ENCODE peak calls at places on chromosomes 16 and 17, in six cellular contexts. P is pancreas, G is IMR-90, B is suprapubic skin, Y is GM23338, H is foreskin fibroblast. A is an unnamed sample.

GRCh38 chr17:58338907-58339774 is 10.5 kb upstream of the TSPOAP1 start:
- DNase-seq in Y (peak), H (peak), P (no peak), B (no peak), G (peak), A (peak)

GRCh38 chr16:67364610-67365256 is 28.6 kb downstream of the TPPP3 start:
- DNase-seq in B (no peak), P (no peak), H (no peak), Y (no peak), G (no peak), A (no peak)

GRCh38 chr17:50686494-50687199 is 21.1 kb downstream of the ANKRD40 start:
- DNase-seq in Y (no peak), B (no peak), P (peak), G (peak), H (peak), A (peak)

GRCh38 chr16:68825427-68825826 is 17.9 kb upstream of the TANGO6 start:
- DNase-seq in P (no peak), H (no peak), B (no peak), Y (no peak), G (no peak), A (no peak)

GRCh38 chr17:82528484-82529265 is 9.1 kb downstream of the FOXK2 start:
- DNase-seq in G (peak), P (peak), Y (no peak), B (no peak), H (peak), A (peak)

GRCh38 chr17:67489273-67489672 is 112.2 kb downstream of the PITPNC1 start:
- DNase-seq in B (no peak), P (no peak), G (no peak), H (no peak), Y (no peak), A (no peak)

GRCh38 chr17:73199751-73200317 is 7.0 kb downstream of the COG1 start:
- DNase-seq in H (no peak), G (no peak), B (no peak), Y (no peak), P (no peak), A (no peak)

GRCh38 chr17:62188713-62189112 is 123.6 kb upstream of the MED13 start:
- DNase-seq in Y (no peak), B (no peak), G (peak), H (no peak), P (no peak), A (no peak)

GRCh38 chr16:70470927-70471341 is 16.5 kb downstream of the FCSK start:
- DNase-seq in H (peak), P (peak), Y (peak), G (peak), B (no peak), A (no peak)

GRCh38 chr17:54172654-54173316 is 350.1 kb downstream of the KIF2B start:
- DNase-seq in Y (peak), G (no peak), H (peak), P (peak), B (no peak), A (peak)

GRCh38 chr17:39632153-39632941 is 4.6 kb upstream of the STARD3 start:
- DNase-seq in B (no peak), H (no peak), P (peak), Y (no peak), G (no peak), A (no peak)

GRCh38 chr17:1562178-1562643 is 381 bp downstream of the PITPNA start:
- DNase-seq in G (no peak), H (no peak), P (peak), Y (peak), B (no peak), A (no peak)

GRCh38 chr16:55815320-55815719 is 17.6 kb downstream of the CES1 start:
- DNase-seq in Y (no peak), B (peak), H (no peak), G (no peak), P (no peak), A (no peak)

GRCh38 chr16:49856741-49857330 is 924 bp upstream of the ZNF423 start:
- DNase-seq in P (peak), Y (peak), B (peak), G (peak), H (peak), A (peak)

GRCh38 chr17:9768381-9768934 is 22.9 kb downstream of the DHRS7C start:
- DNase-seq in B (peak), P (no peak), Y (peak), G (peak), H (peak), A (no peak)

GRCh38 chr17:64174686-64175456 is 44.9 kb upstream of the ERN1 start:
- DNase-seq in G (peak), Y (no peak), B (no peak), P (peak), H (peak), A (peak)

GRCh38 chr17:9472094-9472493 is 103.5 kb downstream of the STX8 start:
- DNase-seq in H (no peak), B (no peak), G (peak), Y (no peak), P (no peak), A (no peak)

GRCh38 chr16:1093284-1094123 is 2.5 kb downstream of the C1QTNF8 start:
- DNase-seq in H (peak), B (no peak), P (no peak), G (no peak), Y (peak), A (no peak)

GRCh38 chr17:64784353-64784798 is 122.3 kb upstream of the SMURF2 start:
- DNase-seq in Y (no peak), G (no peak), B (peak), H (no peak), P (no peak), A (no peak)

GRCh38 chr17:68296217-68297140 is 5.2 kb downstream of the ARSG start:
- DNase-seq in P (no peak), H (no peak), Y (peak), G (no peak), B (no peak), A (no peak)

GRCh38 chr17:18261146-18261515 is 669 bp downstream of the MIEF2 start:
- DNase-seq in G (peak), P (peak), H (peak), B (no peak), Y (peak), A (no peak)

GRCh38 chr17:36972186-36972686 is 23.5 kb downstream of the AATF start:
- DNase-seq in B (no peak), G (no peak), H (no peak), P (no peak), Y (no peak), A (no peak)

GRCh38 chr16:76389126-76389525 is 111.9 kb downstream of the CNTNAP4 start:
- DNase-seq in P (no peak), H (peak), G (no peak), B (no peak), Y (no peak), A (no peak)

GRCh38 chr17:17824780-17825614 is 11.8 kb downstream of the SREBF1 start:
- DNase-seq in Y (peak), H (peak), P (peak), G (no peak), B (no peak), A (no peak)

GRCh38 chr16:26453215-26453614 is 613.5 kb upstream of the C16orf82 start:
- DNase-seq in Y (peak), B (no peak), P (no peak), H (no peak), G (no peak), A (no peak)
- TF ChIP-seq CTCF in Y (peak), B (no peak), P (no peak), H (no peak), G (no peak), A (no peak)

DNA sequence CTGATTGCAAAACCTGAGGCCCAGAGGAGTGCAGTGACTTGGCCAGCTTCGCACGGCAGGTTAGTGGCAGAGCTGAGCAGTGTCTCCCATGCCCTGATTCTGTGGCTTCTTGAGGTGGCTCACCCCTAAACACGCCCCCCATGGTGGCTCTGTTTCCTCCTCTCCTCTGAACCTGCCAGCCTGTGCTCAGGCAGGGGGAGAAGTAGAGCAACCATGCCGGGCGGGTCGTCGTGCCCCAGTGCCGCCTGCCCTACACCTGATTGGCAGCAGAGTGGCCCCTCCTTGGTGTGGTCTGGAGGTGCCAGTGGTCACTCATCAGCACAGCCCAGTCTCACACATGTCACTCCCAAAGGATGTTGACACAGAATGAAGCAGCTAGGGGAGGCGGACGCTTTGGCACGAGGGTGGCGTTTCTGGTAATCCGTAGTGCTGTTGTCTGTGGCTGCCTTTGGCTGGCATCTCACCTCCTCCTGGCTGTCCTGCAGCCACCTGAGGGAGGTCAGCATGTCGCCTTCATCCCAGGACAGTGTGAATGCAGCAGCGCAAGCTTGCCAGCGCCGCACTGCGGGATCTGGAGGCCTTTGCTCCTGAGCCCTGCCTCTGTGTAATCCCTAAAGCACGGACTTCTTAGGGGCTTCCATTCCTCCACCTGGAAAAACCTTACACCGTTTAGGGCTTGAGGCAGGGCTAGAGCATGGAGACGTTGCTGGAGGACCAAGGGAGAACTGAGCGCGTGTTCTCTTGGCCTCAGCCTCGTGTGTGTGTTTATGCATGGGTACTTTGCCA is 294.7 kb downstream of the SEC14L1 start:
- DNase-seq in P (no peak), H (no peak), B (no peak), Y (no peak), G (no peak), A (no peak)
- H3K4me3 ChIP-seq in P (no peak), H (no peak), B (no peak), Y (no peak), G (no peak), A (no peak)

GRCh38 chr16:89134269-89134668 is 37.3 kb upstream of the CDH15 start:
- DNase-seq in H (no peak), B (no peak), P (no peak), Y (no peak), G (no peak), A (no peak)

GRCh38 chr16:89133457-89134127 is 38.0 kb upstream of the CDH15 start:
- DNase-seq in P (no peak), Y (no peak), H (no peak), G (no peak), B (no peak), A (no peak)

GRCh38 chr16:89131783-89132182 is 38.1 kb downstream of the ACSF3 start:
- DNase-seq in G (no peak), Y (no peak), B (no peak), H (no peak), P (no peak), A (no peak)

GRCh38 chr16:89130448-89130847 is 36.8 kb downstream of the ACSF3 start:
- DNase-seq in P (no peak), H (no peak), B (no peak), Y (no peak), G (no peak), A (no peak)

GRCh38 chr16:89132194-89133005 is 38.7 kb downstream of the ACSF3 start:
- DNase-seq in B (no peak), G (no peak), H (no peak), P (no peak), Y (no peak), A (no peak)
- TF ChIP-seq CTCF in B (no peak), G (no peak), H (no peak), P (no peak), Y (peak), A (peak)

DNA sequence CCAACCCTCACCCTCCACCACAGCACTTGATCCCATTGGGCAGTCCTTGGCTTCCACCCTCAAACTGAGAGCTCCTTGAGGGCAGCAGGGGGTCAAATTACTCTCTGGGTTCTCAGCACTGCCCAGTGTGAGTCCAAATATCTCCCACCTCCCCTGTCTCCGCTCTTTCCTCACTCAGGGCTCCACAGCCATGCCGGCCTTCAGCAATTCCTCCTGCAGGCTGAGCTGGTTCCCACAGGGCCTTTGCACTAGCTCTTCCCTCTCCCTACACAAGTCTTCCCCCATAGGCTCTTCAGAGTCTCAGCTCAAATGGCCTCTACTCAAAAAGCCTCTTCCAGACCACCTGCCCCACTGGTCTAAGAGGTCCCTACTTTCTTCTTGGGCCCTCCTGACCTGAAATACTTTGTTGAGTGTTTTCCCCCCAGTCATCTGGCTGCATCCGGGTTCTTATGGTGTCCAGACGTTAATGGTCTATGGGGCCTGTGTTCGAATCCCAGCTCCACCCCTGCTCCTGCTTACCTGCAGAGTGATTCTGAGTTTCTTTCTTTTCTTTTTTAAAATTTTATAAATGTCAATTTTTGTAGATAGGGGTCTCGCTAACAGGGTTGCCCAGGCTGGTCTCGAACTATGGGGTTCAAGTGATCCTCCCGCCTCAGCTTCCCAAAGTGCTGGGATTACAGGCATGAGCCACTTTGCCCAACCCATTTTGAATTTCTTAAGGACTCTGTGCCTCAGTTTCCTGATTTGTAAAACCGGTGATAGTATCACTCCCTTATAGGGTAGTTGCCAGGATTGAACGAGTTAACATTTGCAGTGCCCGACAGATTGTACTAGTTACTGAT is 973 bp upstream of the IL4R start:
- DNase-seq in H (no peak), Y (no peak), P (no peak), B (peak), G (no peak), A (no peak)
- H3K4me3 ChIP-seq in H (peak), Y (peak), P (peak), B (peak), G (peak), A (peak)

DNA sequence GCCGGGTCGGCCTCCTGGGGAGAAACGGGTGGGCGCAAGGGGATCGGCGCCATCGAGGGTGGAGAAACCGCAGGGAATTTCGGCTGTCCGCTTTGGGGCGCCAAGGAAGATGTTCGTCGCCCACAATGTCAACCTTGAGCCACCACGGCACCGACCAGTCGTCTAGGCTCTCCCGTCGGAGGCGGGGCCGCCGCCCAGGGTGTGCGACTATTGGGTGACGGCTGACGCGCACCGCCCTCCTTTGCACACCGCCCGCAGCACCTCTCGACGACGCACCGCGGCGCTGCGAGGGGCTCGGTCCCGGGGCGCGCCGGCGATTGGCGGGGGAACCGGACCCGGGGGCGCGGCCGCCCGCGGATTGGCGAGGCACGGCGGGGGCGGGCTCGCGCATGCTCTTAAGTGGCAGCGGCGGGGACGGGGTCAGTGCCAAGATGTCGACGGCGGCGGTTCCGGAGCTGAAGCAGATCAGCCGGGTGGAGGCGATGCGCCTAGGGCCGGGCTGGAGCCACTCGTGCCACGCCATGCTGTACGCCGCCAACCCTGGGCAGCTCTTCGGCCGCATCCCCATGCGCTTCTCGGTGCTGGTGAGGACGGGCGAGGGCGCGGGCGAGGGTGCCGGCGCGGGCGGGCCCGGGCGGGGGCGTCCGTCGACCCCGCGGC is at the start of gene NUDT16L1:
- DNase-seq in Y (peak), H (peak), B (peak), P (peak), G (peak), A (peak)
- TF ChIP-seq CTCF in Y (no peak), H (no peak), B (peak), P (no peak), G (peak), A (no peak)

GRCh38 chr17:79799538-79800324 is 2.9 kb upstream of the CBX8 start:
- DNase-seq in B (no peak), Y (no peak), G (no peak), P (no peak), H (no peak), A (no peak)
- H3K4me3 ChIP-seq in B (no peak), Y (peak), G (no peak), P (no peak), H (no peak), A (no peak)

DNA sequence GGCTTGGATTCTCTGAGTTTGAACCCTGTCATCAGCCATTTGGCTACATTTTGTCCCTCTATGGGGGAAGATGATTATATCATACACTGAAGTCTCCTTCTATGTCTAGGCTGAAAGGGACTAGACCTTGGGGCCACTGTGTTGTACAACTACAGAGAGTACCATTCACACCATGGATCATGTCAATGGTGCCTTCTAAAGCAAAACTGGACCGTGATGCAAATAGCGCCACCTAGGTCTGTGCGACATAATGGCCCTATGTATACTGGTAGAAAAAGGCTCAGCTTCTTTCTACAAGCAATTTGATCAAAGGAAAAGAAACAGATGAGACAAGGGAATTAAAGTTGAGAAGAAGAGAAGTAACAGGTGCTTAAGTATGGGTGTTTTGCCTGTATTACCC is 100.7 kb downstream of the LYRM1 start:
- DNase-seq in H (peak), G (peak), P (no peak), Y (peak), B (no peak), A (peak)
- TF ChIP-seq CTCF in H (peak), G (peak), P (no peak), Y (peak), B (peak), A (peak)

GRCh38 chr17:60559659-60559994 is 33.6 kb upstream of the APPBP2 start:
- DNase-seq in G (no peak), H (no peak), Y (no peak), B (no peak), P (no peak), A (no peak)

GRCh38 chr17:60562421-60562820 is 36.4 kb upstream of the APPBP2 start:
- DNase-seq in G (no peak), B (no peak), H (no peak), P (no peak), Y (no peak), A (no peak)

GRCh38 chr17:60557805-60558204 is 31.8 kb upstream of the APPBP2 start:
- DNase-seq in B (no peak), G (no peak), P (no peak), Y (peak), H (no peak), A (no peak)

GRCh38 chr17:60560860-60561257 is 34.8 kb upstream of the APPBP2 start:
- DNase-seq in H (no peak), B (no peak), G (no peak), Y (no peak), P (no peak), A (no peak)

DNA sequence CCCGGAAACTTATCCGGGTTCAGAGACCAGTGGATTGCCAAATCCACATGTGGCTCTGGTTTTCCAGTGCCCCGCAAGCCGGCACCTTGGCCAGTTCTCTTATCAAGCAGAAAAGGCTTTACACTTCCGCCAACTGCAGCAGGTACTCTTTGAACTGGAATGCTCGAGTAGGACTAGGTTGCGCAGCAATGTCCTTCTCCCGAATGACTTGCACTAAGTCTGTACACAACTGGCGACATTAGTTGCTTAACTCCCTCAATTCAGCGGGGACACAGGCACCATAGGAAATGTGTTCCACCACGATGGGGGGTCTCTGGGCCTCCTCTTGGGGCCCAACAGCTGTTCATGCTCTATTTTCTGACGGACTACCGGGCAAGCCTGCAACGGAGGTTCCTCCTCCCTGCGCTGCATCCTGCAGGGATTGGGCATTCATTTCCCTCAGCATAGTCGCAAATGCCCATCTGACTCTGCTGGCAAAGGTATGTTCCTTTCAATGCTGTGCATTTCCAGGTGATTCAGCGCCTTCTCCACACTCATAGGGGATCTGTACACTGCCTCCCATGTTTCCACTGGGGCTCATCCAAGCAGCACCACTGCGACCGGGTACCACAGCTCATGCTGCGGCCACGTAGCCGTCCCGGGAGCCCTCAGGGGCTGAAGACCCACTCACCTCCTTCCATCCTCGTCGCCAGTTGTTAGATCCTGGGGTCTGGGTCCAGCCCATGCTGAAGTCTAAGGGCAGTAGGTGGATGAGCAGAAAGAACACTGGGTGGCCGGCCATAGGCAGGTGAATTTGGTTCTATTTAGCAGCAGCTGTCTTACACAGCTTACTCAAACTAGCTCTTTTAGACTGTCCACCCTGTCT is 34.2 kb upstream of the APPBP2 start:
- DNase-seq in P (no peak), G (no peak), B (no peak), Y (no peak), H (no peak), A (no peak)
- H3K4me3 ChIP-seq in P (no peak), G (no peak), B (no peak), Y (no peak), H (no peak), A (no peak)